ENCODE peak calls at places on chromosomes 6 and 20, in five cellular contexts. R, H, U, E and A are unnamed samples.

GRCh38 chr6:39453236-39453635 is 130.7 kb upstream of the KCNK16 start:
- DNase-seq in R (no peak), H (no peak), U (peak; percentile 83), E (peak; percentile 33), A (no peak)

GRCh38 chr6:22036267-22036666 is 260.6 kb downstream of the PRL start:
- DNase-seq in R (no peak), H (peak; percentile 95), U (no peak), E (peak; percentile 42), A (peak; percentile 33)

GRCh38 chr6:154815938-154816820 is 83.0 kb downstream of the SCAF8 start:
- DNase-seq in R (peak; percentile 10), H (no peak), U (peak; percentile 14), E (peak; percentile 60), A (no peak)

GRCh38 chr20:60372822-60373221 is 414.6 kb downstream of the CDH26 start:
- DNase-seq in R (no peak), H (no peak), U (no peak), E (no peak), A (no peak)

GRCh38 chr6:75223461-75223860 is 17.6 kb upstream of the COL12A1 start:
- DNase-seq in R (no peak), H (no peak), U (no peak), E (no peak), A (no peak)

GRCh38 chr20:31717478-31717946 is 5.2 kb downstream of the BCL2L1 start:
- DNase-seq in R (no peak), H (no peak), U (no peak), E (no peak), A (no peak)

GRCh38 chr6:66496659-66497058 is 789.6 kb upstream of the EYS start:
- DNase-seq in R (peak; percentile 42), H (no peak), U (peak; percentile 58), E (peak; percentile 39), A (peak; percentile 10)

GRCh38 chr6:57180596-57180995 is 8.5 kb downstream of the BAG2 start:
- DNase-seq in R (no peak), H (no peak), U (no peak), E (no peak), A (no peak)

GRCh38 chr20:19995220-19995863 is 21.8 kb upstream of the NAA20 start:
- DNase-seq in R (peak; percentile 75), H (no peak), U (peak; percentile 83), E (peak; percentile 79), A (peak; percentile 76)

GRCh38 chr20:13610205-13610604 is 28.5 kb downstream of the TASP1 start:
- DNase-seq in R (no peak), H (no peak), U (peak; percentile 37), E (no peak), A (no peak)

GRCh38 chr6:20661721-20662120 is 127.5 kb downstream of the CDKAL1 start:
- DNase-seq in R (peak; percentile 70), H (peak; percentile 71), U (peak; percentile 81), E (peak; percentile 64), A (peak; percentile 89)

GRCh38 chr20:25336561-25337422 is 53.8 kb downstream of the ABHD12 start:
- DNase-seq in R (peak; percentile 56), H (no peak), U (peak; percentile 31), E (peak; percentile 79), A (peak; percentile 61)

GRCh38 chr20:48527771-48528170 is 300.0 kb downstream of the PREX1 start:
- DNase-seq in R (no peak), H (no peak), U (no peak), E (no peak), A (no peak)

GRCh38 chr20:9177278-9177677 is 108.4 kb downstream of the PLCB4 start:
- DNase-seq in R (no peak), H (no peak), U (no peak), E (no peak), A (no peak)

GRCh38 chr6:156413156-156413555 is 364.0 kb upstream of the ARID1B start:
- DNase-seq in R (peak; percentile 25), H (no peak), U (no peak), E (no peak), A (peak; percentile 20)

GRCh38 chr6:164035912-164036485 is 621.5 kb downstream of the QKI start:
- DNase-seq in R (no peak), H (no peak), U (no peak), E (no peak), A (no peak)

GRCh38 chr20:33651562-33652048 is 10.5 kb upstream of the C20orf144 start:
- DNase-seq in R (no peak), H (no peak), U (no peak), E (no peak), A (no peak)

GRCh38 chr20:32497589-32498224 is 87.4 kb downstream of the NOL4L start:
- DNase-seq in R (no peak), H (no peak), U (no peak), E (no peak), A (no peak)

GRCh38 chr20:14415492-14415891 is 78.1 kb upstream of the FLRT3 start:
- DNase-seq in R (no peak), H (peak; percentile 43), U (peak; percentile 9), E (no peak), A (no peak)

GRCh38 chr6:158057213-158057987 is 75.7 kb downstream of the SYNJ2 start:
- DNase-seq in R (peak; percentile 89), H (no peak), U (peak; percentile 35), E (peak; percentile 84), A (peak; percentile 91)

GRCh38 chr6:150738092-150738625 is 127.3 kb upstream of the MTHFD1L start:
- DNase-seq in R (peak; percentile 5), H (no peak), U (no peak), E (no peak), A (no peak)

DNA sequence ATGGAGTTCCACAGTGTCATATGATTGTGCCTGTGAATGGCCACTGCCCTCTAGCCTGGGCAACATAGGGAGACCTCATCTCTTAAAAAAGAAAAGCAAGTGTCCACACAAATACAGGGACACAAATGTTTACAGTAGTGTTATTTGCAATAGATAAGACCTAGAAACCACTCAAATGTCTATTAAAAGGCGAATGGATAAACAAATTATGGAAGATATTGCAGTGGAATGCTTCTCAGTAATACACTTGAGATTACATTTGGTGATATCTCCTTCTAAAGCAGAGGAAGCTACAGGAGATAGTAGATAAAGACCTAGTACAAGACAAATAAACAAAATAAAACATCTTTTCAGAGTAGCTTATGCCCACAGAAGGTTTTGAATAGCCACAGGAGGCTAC is 44.6 kb upstream of the ASCC3 start:
- DNase-seq in R (no peak), H (no peak), U (no peak), E (no peak), A (no peak)
- TF ChIP-seq CTCF in R (no peak), H (no peak), U (no peak), E (no peak), A (no peak)

GRCh38 chr6:110828396-110828795 is 13.1 kb upstream of the CDK19 start:
- DNase-seq in R (peak; percentile 19), H (no peak), U (no peak), E (no peak), A (no peak)
- H3K4me3 ChIP-seq in R (no peak overlapping the region), H (no peak overlapping the region), U (no peak overlapping the region), E (no peak overlapping the region), A (no peak overlapping the region)

GRCh38 chr20:16761305-16761829 is 13.2 kb downstream of the OTOR start:
- DNase-seq in R (peak; percentile 82), H (peak; percentile 39), U (peak; percentile 71), E (peak; percentile 89), A (peak; percentile 86)

GRCh38 chr20:16764560-16764959 is 16.4 kb downstream of the OTOR start:
- DNase-seq in R (no peak), H (no peak), U (no peak), E (no peak), A (no peak)

GRCh38 chr20:16758459-16759160 is 10.5 kb downstream of the OTOR start:
- DNase-seq in R (no peak), H (no peak), U (no peak), E (no peak), A (no peak)

GRCh38 chr20:16759161-16759523 is 11.0 kb downstream of the OTOR start:
- DNase-seq in R (no peak), H (no peak), U (no peak), E (no peak), A (peak; percentile 4)

GRCh38 chr20:16760431-16761304 is 12.5 kb downstream of the OTOR start:
- DNase-seq in R (peak; percentile 3), H (no peak), U (no peak), E (no peak), A (no peak)
- TF ChIP-seq CTCF in R (no peak), H (no peak), U (no peak), E (no peak), A (no peak)

GRCh38 chr6:167795321-167795811 is 31.3 kb upstream of the AFDN start:
- DNase-seq in R (no peak), H (no peak), U (no peak), E (no peak), A (no peak)
- H3K4me3 ChIP-seq in R (no peak overlapping the region), H (no peak overlapping the region), U (no peak overlapping the region), E (no peak overlapping the region), A (no peak overlapping the region)

DNA sequence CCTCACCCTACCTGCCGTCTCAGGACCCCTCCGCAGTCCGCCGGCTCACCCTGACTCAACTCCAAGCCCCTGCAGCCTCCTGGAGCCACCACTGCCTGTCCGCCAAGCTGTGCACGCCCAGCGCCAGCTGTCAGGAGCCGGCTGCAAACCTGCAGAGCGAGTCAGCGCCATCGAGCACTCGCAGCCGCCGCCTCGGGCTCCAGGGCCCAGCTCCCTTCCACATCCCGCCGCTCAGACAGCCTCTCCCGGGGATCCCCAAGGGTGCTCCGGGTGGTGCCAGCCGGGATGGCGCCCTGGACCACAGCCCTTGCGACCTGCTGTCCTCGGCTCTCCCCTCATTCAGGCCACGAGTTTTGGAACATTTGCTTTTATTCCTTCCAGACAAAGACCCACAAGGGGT is 4.2 kb downstream of the TNNC2 start:
- DNase-seq in R (peak; percentile 26), H (no peak), U (peak; percentile 30), E (peak; percentile 41), A (peak; percentile 16)
- TF ChIP-seq CTCF in R (no peak), H (no peak), U (no peak), E (no peak), A (no peak)

GRCh38 chr6:6891074-6891754 is 216.5 kb upstream of the RREB1 start:
- DNase-seq in R (no peak), H (no peak), U (no peak), E (no peak), A (no peak)
- H3K4me3 ChIP-seq in R (no peak overlapping the region), H (no peak overlapping the region), U (no peak overlapping the region), E (no peak overlapping the region), A (no peak overlapping the region)

GRCh38 chr6:132218063-132218696 is 183.1 kb downstream of the MOXD1 start:
- DNase-seq in R (peak; percentile 74), H (no peak), U (peak; percentile 35), E (peak; percentile 79), A (peak; percentile 68)
- TF ChIP-seq CTCF in R (peak; percentile 46), H (peak; percentile 51), U (peak; percentile 64), E (peak; percentile 59), A (peak; percentile 51)

GRCh38 chr6:44388876-44389275 is 1.4 kb downstream of the CDC5L start:
- DNase-seq in R (no peak), H (no peak), U (no peak), E (no peak), A (no peak)
- H3K4me3 ChIP-seq in R (peak overlapping the region; percentile 90), H (peak overlapping the region; percentile 86), U (peak overlapping the region; percentile 70), E (no peak overlapping the region), A (peak overlapping the region; percentile 77)